ENCODE peak calls at places on chromosome 13, in six cellular contexts. T is neuronal stem cell, D is IMR-90, P is H9, U is H1, E is trophoblast cell. H is an unnamed sample.

GRCh38 chr13:79457948-79458347 is 23.0 kb upstream of the NDFIP2 start:
- DNase-seq in T (no peak), D (peak), P (no peak), U (no peak), E (peak), H (peak)

GRCh38 chr13:32587774-32588165 is 1.5 kb downstream of the PDS5B start:
- DNase-seq in T (no peak), D (peak), P (no peak), U (no peak), E (no peak), H (no peak)

GRCh38 chr13:104586010-104586746 is 1520.0 kb upstream of the SLC10A2 start:
- DNase-seq in T (no peak), D (peak), P (no peak), U (no peak), E (peak), H (no peak)

GRCh38 chr13:30861163-30861562 is 44.9 kb upstream of the MEDAG start:
- DNase-seq in T (no peak), D (no peak), P (no peak), U (no peak), E (no peak), H (no peak)

GRCh38 chr13:92303428-92303827 is 905.0 kb downstream of the GPC5 start:
- DNase-seq in T (no peak), D (peak), P (no peak), U (no peak), E (no peak), H (no peak)

GRCh38 chr13:27131202-27131623 is 40.4 kb downstream of the USP12 start:
- DNase-seq in T (no peak), D (peak), P (peak), U (no peak), E (peak), H (peak)

GRCh38 chr13:93558637-93559036 is 332.0 kb downstream of the GPC6 start:
- DNase-seq in T (no peak), D (peak), P (no peak), U (no peak), E (no peak), H (no peak)

GRCh38 chr13:33087790-33088189 is 71.6 kb downstream of the KL start:
- DNase-seq in T (no peak), D (no peak), P (no peak), U (no peak), E (no peak), H (no peak)

GRCh38 chr13:49454388-49455015 is 10.4 kb downstream of the SETDB2 start:
- DNase-seq in T (no peak), D (peak), P (no peak), U (no peak), E (no peak), H (no peak)

GRCh38 chr13:100330662-100331061 is 241.8 kb downstream of the PCCA start:
- DNase-seq in T (no peak), D (peak), P (no peak), U (no peak), E (no peak), H (no peak)

GRCh38 chr13:80040219-80040976 is 300.5 kb downstream of the SPRY2 start:
- DNase-seq in T (no peak), D (peak), P (no peak), U (no peak), E (peak), H (no peak)

GRCh38 chr13:99559560-99559959 is 58.3 kb downstream of the TM9SF2 start:
- DNase-seq in T (no peak), D (no peak), P (no peak), U (no peak), E (no peak), H (no peak)

GRCh38 chr13:19822673-19823072 is 39.9 kb upstream of the PSPC1 start:
- DNase-seq in T (no peak), D (no peak), P (no peak), U (no peak), E (no peak), H (no peak)

GRCh38 chr13:109781384-109782065 is 4.9 kb downstream of the IRS2 start:
- DNase-seq in T (no peak), D (no peak), P (no peak), U (no peak), E (no peak), H (no peak)

GRCh38 chr13:93002071-93002470 is 224.5 kb upstream of the GPC6 start:
- DNase-seq in T (no peak), D (no peak), P (no peak), U (no peak), E (no peak), H (no peak)

GRCh38 chr13:98103942-98104880 is 38.7 kb upstream of the FARP1 start:
- DNase-seq in T (no peak), D (peak), P (peak), U (no peak), E (peak), H (peak)

GRCh38 chr13:25764378-25764777 is 287.4 kb downstream of the SHISA2 start:
- DNase-seq in T (no peak), D (no peak), P (no peak), U (no peak), E (no peak), H (peak)

GRCh38 chr13:99374169-99374991 is 67.2 kb upstream of the GPR183 start:
- DNase-seq in T (no peak), D (no peak), P (no peak), U (no peak), E (no peak), H (no peak)

GRCh38 chr13:74930402-74931165 is 551.4 kb downstream of the TBC1D4 start:
- DNase-seq in T (no peak), D (peak), P (no peak), U (no peak), E (no peak), H (no peak)

GRCh38 chr13:34223984-34224383 is 406.0 kb downstream of the RFC3 start:
- DNase-seq in T (no peak), D (peak), P (no peak), U (no peak), E (peak), H (no peak)

GRCh38 chr13:26784704-26785639 is 24.4 kb upstream of the GPR12 start:
- DNase-seq in T (no peak), D (no peak), P (peak), U (no peak), E (no peak), H (peak)

GRCh38 chr13:112619730-112620639 is 32.0 kb upstream of the TUBGCP3 start:
- DNase-seq in T (peak), D (no peak), P (peak), U (no peak), E (no peak), H (peak)

GRCh38 chr13:49248433-49249002 is 793 bp downstream of the CDADC1 start:
- DNase-seq in T (peak), D (peak), P (no peak), U (no peak), E (peak), H (no peak)

GRCh38 chr13:74134226-74134776 is at the start of gene KLF12:
- DNase-seq in T (peak), D (peak), P (peak), U (peak), E (peak), H (peak)

GRCh38 chr13:26604784-26605183 is 47.3 kb downstream of the WASF3 start:
- DNase-seq in T (no peak), D (no peak), P (no peak), U (no peak), E (no peak), H (no peak)

GRCh38 chr13:44919103-44919804 is 70.0 kb downstream of the NUFIP1 start:
- DNase-seq in T (no peak), D (no peak), P (no peak), U (no peak), E (no peak), H (no peak)
- H3K18ac ChIP-seq in T (no peak), D (peak), P (peak), U (no peak), E (peak), H (peak)

GRCh38 chr13:44268965-44269364 is 104.7 kb upstream of the SERP2 start:
- DNase-seq in T (no peak), D (no peak), P (no peak), U (no peak), E (no peak), H (no peak)
- H3K18ac ChIP-seq in T (no peak), D (peak), P (no peak), U (no peak), E (no peak), H (no peak)

GRCh38 chr13:114067381-114067885 is 65.0 kb downstream of the RASA3 start:
- DNase-seq in T (no peak), D (peak), P (no peak), U (no peak), E (peak), H (no peak)
- H3K18ac ChIP-seq in T (no peak), D (peak), P (no peak), U (no peak), E (no peak), H (no peak)

GRCh38 chr13:95236774-95237173 is 64.5 kb downstream of the ABCC4 start:
- DNase-seq in T (no peak), D (no peak), P (no peak), U (no peak), E (no peak), H (no peak)
- H3K18ac ChIP-seq in T (no peak), D (peak), P (no peak), U (no peak), E (no peak), H (no peak)

GRCh38 chr13:24045456-24045996 is 115.0 kb upstream of the SPATA13 start:
- DNase-seq in T (no peak), D (no peak), P (no peak), U (no peak), E (no peak), H (no peak)

GRCh38 chr13:24053505-24054251 is 106.8 kb upstream of the SPATA13 start:
- DNase-seq in T (peak), D (peak), P (peak), U (peak), E (peak), H (peak)

GRCh38 chr13:24050796-24051715 is 109.5 kb upstream of the SPATA13 start:
- DNase-seq in T (no peak), D (no peak), P (no peak), U (no peak), E (peak), H (peak)

GRCh38 chr13:24052547-24052981 is 108.0 kb upstream of the SPATA13 start:
- DNase-seq in T (no peak), D (peak), P (no peak), U (no peak), E (no peak), H (no peak)

DNA sequence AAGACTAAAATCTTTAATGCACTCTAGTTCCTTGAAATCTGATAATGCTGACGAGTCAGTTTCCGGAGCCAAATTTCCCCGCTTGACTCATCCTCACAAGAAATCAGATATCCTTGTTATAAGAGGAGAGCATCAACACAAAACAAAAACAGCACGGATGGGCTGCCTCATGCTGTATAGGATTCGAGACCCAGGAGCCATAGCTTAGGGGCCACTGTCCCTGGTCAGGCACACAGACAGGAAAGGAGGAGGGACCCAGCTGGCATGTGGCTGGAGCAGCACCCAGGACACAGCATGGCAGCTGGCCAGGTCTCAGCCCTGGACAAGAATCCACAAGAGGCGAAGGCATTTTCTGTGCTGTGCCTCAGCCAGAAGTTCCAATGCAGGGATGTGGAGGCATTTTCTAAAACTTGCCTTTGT is 110.2 kb upstream of the SPATA13 start:
- DNase-seq in T (no peak), D (peak), P (no peak), U (no peak), E (peak), H (no peak)
- H3K18ac ChIP-seq in T (no peak), D (peak), P (no peak), U (no peak), E (no peak), H (no peak)

GRCh38 chr13:28659611-28659970 is 661 bp downstream of the POMP start:
- DNase-seq in T (no peak), D (peak), P (no peak), U (no peak), E (peak), H (no peak)
- H3K18ac ChIP-seq in T (no peak), D (no peak), P (no peak), U (no peak), E (peak), H (peak)

DNA sequence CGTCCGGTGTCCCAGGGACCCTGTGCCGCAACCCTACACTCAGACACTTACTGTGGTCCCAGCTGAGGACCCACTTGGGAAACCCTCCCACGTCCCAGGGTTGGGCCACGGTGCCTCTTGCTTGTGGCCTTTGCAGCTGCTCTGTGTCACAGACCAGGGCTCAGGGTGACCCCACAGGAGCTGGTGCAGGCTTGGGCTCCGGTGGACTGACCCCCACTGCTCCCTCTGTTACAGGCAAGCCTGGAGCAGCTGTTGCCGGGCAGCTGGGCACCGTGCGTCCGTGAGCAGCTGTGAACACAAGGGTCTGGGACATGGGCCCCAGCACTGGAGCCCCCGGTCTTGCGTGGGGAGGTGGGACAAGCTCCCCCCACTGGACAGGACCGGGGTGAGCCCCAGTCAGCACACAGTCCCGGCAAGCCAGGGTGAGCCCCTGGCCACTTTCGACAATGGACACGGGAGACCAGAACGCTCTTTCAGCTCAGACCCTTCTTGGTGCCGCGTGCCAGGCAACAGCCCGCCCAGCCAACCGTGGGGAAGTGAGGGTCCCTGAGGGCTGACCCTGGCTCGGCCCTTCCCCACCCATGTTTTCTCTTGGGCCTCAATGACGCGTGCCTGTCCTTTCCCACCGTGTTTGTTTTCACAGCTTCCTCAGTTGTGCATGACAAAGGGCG is 65.7 kb upstream of the C13orf46 start:
- DNase-seq in T (no peak), D (no peak), P (no peak), U (no peak), E (no peak), H (no peak)
- H3K18ac ChIP-seq in T (peak), D (no peak), P (no peak), U (peak), E (no peak), H (no peak)

H was measured in mesendoderm.